ENCODE peak calls at places on chromosomes 4 and X, in six cellular contexts. B, F, A, H, D and P are unnamed samples. For H3K4me1, the result is how much of the 10 kb centered on the place peaks cover.

GRCh38 chr4:157291071-157291470 is 70.5 kb downstream of the GRIA2 start:
- DNase-seq in B (no peak), F (no peak), A (no peak), H (no peak), D (no peak), P (no peak)

GRCh38 chr4:86441175-86441960 is 81.5 kb upstream of the MAPK10 start:
- DNase-seq in B (no peak), F (peak), A (no peak), H (no peak), D (no peak), P (no peak)

GRCh38 chr4:112938461-112939058 is 110.9 kb upstream of the ANK2 start:
- DNase-seq in B (no peak), F (peak), A (no peak), H (no peak), D (no peak), P (peak)

GRCh38 chrX:2231570-2232192 is 269.1 kb downstream of the DHRSX start:
- DNase-seq in B (no peak), F (no peak), A (no peak), H (no peak), D (no peak), P (no peak)

GRCh38 chr4:174365018-174365587 is 81.4 kb downstream of the CEP44 start:
- DNase-seq in B (no peak), F (peak), A (no peak), H (peak), D (no peak), P (no peak)

GRCh38 chr4:20313237-20314030 is 61.7 kb downstream of the SLIT2 start:
- DNase-seq in B (no peak), F (no peak), A (no peak), H (no peak), D (no peak), P (no peak)

GRCh38 chr4:165879581-165879980 is 6.5 kb downstream of the TLL1 start:
- DNase-seq in B (no peak), F (no peak), A (no peak), H (no peak), D (no peak), P (no peak)

GRCh38 chr4:167000141-167000852 is 234.0 kb downstream of the SPOCK3 start:
- DNase-seq in B (no peak), F (no peak), A (no peak), H (no peak), D (no peak), P (no peak)

GRCh38 chr4:146582864-146583263 is 55.8 kb upstream of the POU4F2 start:
- DNase-seq in B (no peak), F (no peak), A (no peak), H (no peak), D (no peak), P (no peak)

GRCh38 chrX:133414399-133415275 is 652 bp downstream of the GPC4 start:
- DNase-seq in B (no peak), F (no peak), A (peak), H (no peak), D (no peak), P (no peak)

GRCh38 chrX:39983715-39984114 is 114.0 kb downstream of the BCOR start:
- DNase-seq in B (no peak), F (peak), A (no peak), H (no peak), D (no peak), P (no peak)

GRCh38 chr4:186132577-186133277 is 28.2 kb downstream of the FAM149A start:
- DNase-seq in B (no peak), F (peak), A (no peak), H (no peak), D (no peak), P (no peak)

GRCh38 chr4:44553143-44553542 is 98.3 kb downstream of the YIPF7 start:
- DNase-seq in B (no peak), F (no peak), A (no peak), H (no peak), D (no peak), P (no peak)

GRCh38 chr4:40455340-40455902 is 120.3 kb downstream of the CHRNA9 start:
- DNase-seq in B (no peak), F (no peak), A (no peak), H (no peak), D (no peak), P (no peak)

GRCh38 chrX:153818571-153819397 is 11.6 kb downstream of the PDZD4 start:
- DNase-seq in B (no peak), F (no peak), A (peak), H (peak), D (peak), P (peak)

GRCh38 chrX:145919400-145919799 is 101.8 kb downstream of the SLITRK2 start:
- DNase-seq in B (no peak), F (no peak), A (no peak), H (no peak), D (no peak), P (no peak)

GRCh38 chr4:8201341-8201781 is 2.3 kb downstream of the SH3TC1 start:
- DNase-seq in B (no peak), F (no peak), A (no peak), H (peak), D (no peak), P (no peak)

GRCh38 chrX:103330601-103331397 is 760 bp downstream of the TCEAL7 start:
- DNase-seq in B (no peak), F (peak), A (no peak), H (no peak), D (no peak), P (no peak)

GRCh38 chr4:159250751-159251325 is 148.0 kb downstream of the RAPGEF2 start:
- DNase-seq in B (no peak), F (no peak), A (no peak), H (no peak), D (no peak), P (no peak)

GRCh38 chrX:41087219-41087618 is 2.0 kb downstream of the USP9X start:
- DNase-seq in B (no peak), F (no peak), A (no peak), H (no peak), D (no peak), P (no peak)

GRCh38 chrX:69137911-69138310 is 27.3 kb downstream of the PJA1 start:
- DNase-seq in B (no peak), F (no peak), A (no peak), H (no peak), D (no peak), P (no peak)

GRCh38 chr4:184653650-184654049 is 4.1 kb downstream of the PRIMPOL start:
- DNase-seq in B (no peak), F (peak), A (no peak), H (no peak), D (no peak), P (no peak)

GRCh38 chrX:150643958-150644357 is 49.2 kb upstream of the MTMR1 start:
- DNase-seq in B (no peak), F (no peak), A (no peak), H (no peak), D (no peak), P (no peak)

GRCh38 chrX:102651242-102651967 is at the start of gene GPRASP1:
- DNase-seq in B (peak), F (peak), A (peak), H (peak), D (no peak), P (peak)

GRCh38 chrX:108020631-108021030 is 24.2 kb upstream of the VSIG1 start:
- DNase-seq in B (no peak), F (peak), A (no peak), H (peak), D (no peak), P (peak)

GRCh38 chr4:3811621-3812020 is 45.4 kb downstream of the ADRA2C start:
- DNase-seq in B (no peak), F (no peak), A (no peak), H (no peak), D (no peak), P (no peak)

GRCh38 chr4:6471303-6472007 is 959 bp downstream of the PPP2R2C start:
- DNase-seq in B (no peak), F (no peak), A (no peak), H (no peak), D (no peak), P (no peak)

GRCh38 chrX:134580947-134581346 is 77.3 kb downstream of the PLAC1 start:
- DNase-seq in B (no peak), F (peak), A (no peak), H (no peak), D (no peak), P (no peak)

DNA sequence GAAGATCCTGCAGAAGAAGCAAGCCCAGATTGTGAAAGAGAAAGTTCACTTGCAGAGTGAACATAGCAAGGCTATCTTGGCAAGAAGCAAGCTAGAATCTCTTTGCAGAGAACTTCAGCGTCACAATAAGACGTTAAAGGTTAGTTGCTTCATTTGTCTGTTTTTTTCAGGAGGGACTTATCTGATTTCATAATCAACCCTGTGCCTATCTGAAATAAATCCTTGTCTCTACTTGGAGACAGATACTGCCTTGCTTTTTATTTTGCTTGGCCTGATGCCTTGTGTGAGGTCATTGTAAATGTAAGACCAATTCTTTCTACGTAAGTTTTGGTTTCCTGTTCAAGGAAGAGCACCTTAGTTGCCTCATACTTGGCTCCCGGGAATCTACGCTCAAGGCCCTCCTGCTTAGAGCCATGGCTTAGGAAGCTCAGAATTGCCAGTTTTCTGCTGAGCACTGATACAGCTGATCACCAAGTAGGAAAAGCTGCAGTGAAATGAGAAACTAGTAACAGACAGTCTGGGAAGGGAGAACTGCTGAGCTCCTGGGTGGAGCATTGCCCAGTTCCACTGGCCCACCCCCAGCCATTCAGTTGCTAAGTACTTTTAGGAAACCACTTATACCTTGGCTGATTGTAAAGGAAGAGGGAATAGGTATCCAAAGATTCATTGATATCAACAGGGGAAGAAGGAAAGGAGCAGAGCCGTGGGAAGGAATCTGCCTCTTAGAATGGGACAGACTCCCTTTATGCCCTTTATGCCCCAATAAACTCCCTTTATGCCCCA is 41.8 kb downstream of the RBBP7 start:
- DNase-seq in B (peak), F (peak), A (peak), H (no peak), D (no peak), P (no peak)
- H3K27ac ChIP-seq in B (peak), F (peak), A (peak), H (no peak), D (peak), P (no peak)

GRCh38 chr4:152500798-152501434 is 35.0 kb downstream of the FBXW7 start:
- DNase-seq in B (peak), F (peak), A (peak), H (peak), D (peak), P (peak)
- H3K4me1 ChIP-seq in B (under half), F (under half), A (under half), H (under half), D (under half), P (under half)

GRCh38 chrX:55452825-55453124 is 848 bp downstream of the MAGEH1 start:
- DNase-seq in B (no peak), F (no peak), A (no peak), H (no peak), D (no peak), P (no peak)

GRCh38 chrX:55451626-55451989 is 319 bp upstream of the MAGEH1 start:
- DNase-seq in B (no peak), F (no peak), A (no peak), H (no peak), D (no peak), P (no peak)

GRCh38 chrX:55450259-55450658 is 1.7 kb upstream of the MAGEH1 start:
- DNase-seq in B (peak), F (peak), A (no peak), H (no peak), D (no peak), P (no peak)

GRCh38 chrX:55451125-55451524 is 802 bp upstream of the MAGEH1 start:
- DNase-seq in B (no peak), F (no peak), A (no peak), H (no peak), D (no peak), P (no peak)

GRCh38 chrX:55451990-55452824 is at the start of gene MAGEH1:
- DNase-seq in B (peak), F (peak), A (peak), H (peak), D (peak), P (peak)
- H3K27ac ChIP-seq in B (peak), F (peak), A (peak), H (peak), D (peak), P (peak)

DNA sequence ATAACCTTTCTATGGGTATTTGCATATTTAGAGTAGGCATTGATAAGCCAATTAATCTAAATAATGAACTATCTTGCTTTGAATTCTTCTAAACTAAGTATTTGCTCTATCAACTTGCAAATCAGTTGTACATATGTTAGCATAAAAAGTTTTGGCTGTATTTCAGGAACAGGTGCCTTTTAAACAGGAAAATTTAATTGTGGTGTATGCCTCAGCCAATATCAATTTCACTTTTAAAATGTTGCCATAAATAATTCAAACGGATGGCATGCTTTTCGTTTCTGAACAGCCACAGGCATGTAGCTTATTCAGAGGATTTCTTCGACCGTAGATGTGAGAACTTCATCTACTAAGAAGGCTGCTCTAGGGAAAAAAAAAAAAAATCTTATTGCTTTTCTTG is 99.9 kb downstream of the DCLK2 start:
- DNase-seq in B (no peak), F (peak), A (no peak), H (no peak), D (no peak), P (no peak)
- H3K4me1 ChIP-seq in B (under half), F (under half), A (half or more), H (under half), D (under half), P (under half)